ENCODE peak calls at places on chromosomes 5 and 9, in ten cellular contexts. Z is ovary, Q is body of pancreas, C is suprapubic skin, L is heart left ventricle, Y is IMR-90, N is sigmoid colon, G is breast epithelium, S is stomach, I is adrenal gland. J is an unnamed sample.
A peak's percentile ranks its signal among the peaks of the same experiment; 100 is the strongest.

GRCh38 chr5:78824826-78825225 is 160.3 kb downstream of the ARSB start:
- DNase-seq in Y (peak; percentile 38), G (no peak), Q (no peak), Z (no peak), N (no peak), I (no peak), S (no peak), L (no peak), C (no peak), J (no peak)

GRCh38 chr5:132486318-132487094 is 4.1 kb downstream of the IRF1 start:
- DNase-seq in I (peak; percentile 50), G (no peak), N (peak; percentile 56), Y (no peak), S (peak; percentile 24), C (peak; percentile 60), Q (no peak), Z (no peak), L (peak; percentile 13), J (no peak)

GRCh38 chr9:112433715-112434392 is 52.8 kb upstream of the KIAA1958 start:
- DNase-seq in N (no peak), S (no peak), Q (no peak), G (no peak), L (no peak), Y (no peak), Z (no peak), C (no peak), I (no peak), J (no peak)

GRCh38 chr5:94776167-94776566 is 157.7 kb downstream of the SLF1 start:
- DNase-seq in C (no peak), Z (no peak), G (no peak), S (no peak), N (no peak), Y (no peak), Q (no peak), I (no peak), L (no peak), J (no peak)

GRCh38 chr5:158054388-158055092 is 195.6 kb upstream of the CLINT1 start:
- DNase-seq in Z (no peak), L (no peak), Q (peak; percentile 19), S (no peak), N (no peak), I (peak; percentile 66), Y (no peak), G (no peak), C (no peak), J (no peak)

GRCh38 chr5:65199988-65200668 is 281.6 kb downstream of the ADAMTS6 start:
- DNase-seq in C (no peak), G (no peak), N (no peak), S (no peak), L (no peak), I (no peak), Y (peak; percentile 83), Z (no peak), Q (no peak), J (no peak)

GRCh38 chr5:158522001-158522400 is 577.7 kb downstream of the EBF1 start:
- DNase-seq in C (no peak), Q (no peak), G (no peak), I (no peak), Y (peak; percentile 10), N (no peak), L (no peak), Z (no peak), S (no peak), J (no peak)

GRCh38 chr5:148205865-148206264 is 3.0 kb downstream of the SPINK6 start:
- DNase-seq in Y (no peak), G (no peak), Z (no peak), S (no peak), Q (no peak), L (no peak), C (no peak), I (no peak), N (no peak), J (no peak)

GRCh38 chr9:100216178-100216787 is 117.2 kb downstream of the INVS start:
- DNase-seq in I (peak; percentile 83), Q (peak; percentile 55), Y (peak; percentile 45), C (no peak), S (peak; percentile 66), N (no peak), G (no peak), L (peak; percentile 38), Z (no peak), J (no peak)

GRCh38 chr5:127804886-127805426 is 101.8 kb downstream of the CCDC192 start:
- DNase-seq in C (no peak), N (no peak), I (no peak), Z (no peak), S (no peak), G (no peak), Y (peak; percentile 61), Q (no peak), L (no peak), J (no peak)

GRCh38 chr9:42388846-42389245 is 205.4 kb downstream of the SPATA31A6 start:
- DNase-seq in S (no peak), Q (no peak), C (no peak), G (no peak), L (no peak), Z (no peak), N (no peak), I (no peak), Y (no peak), J (no peak)

GRCh38 chr9:97501177-97501971 is at the start of gene TMOD1:
- DNase-seq in S (peak; percentile 80), N (peak; percentile 86), I (peak; percentile 82), Z (peak; percentile 84), Q (peak; percentile 87), C (peak; percentile 69), Y (peak; percentile 34), G (no peak), L (peak; percentile 81), J (no peak)

GRCh38 chr9:97501972-97502221 is 431 bp downstream of the TMOD1 start:
- DNase-seq in I (no peak), G (no peak), Q (no peak), Z (no peak), N (no peak), Y (no peak), L (no peak), C (no peak), S (no peak), J (no peak)

GRCh38 chr9:97502222-97502983 is 937 bp downstream of the TMOD1 start:
- DNase-seq in Y (no peak), G (no peak), L (peak; percentile 52), Z (peak; percentile 61), I (peak; percentile 66), C (no peak), S (no peak), N (no peak), Q (peak; percentile 31), J (no peak)

GRCh38 chr9:97500263-97500662 is 1.2 kb upstream of the TMOD1 start:
- DNase-seq in N (no peak), S (no peak), Y (no peak), G (no peak), L (no peak), I (no peak), Q (no peak), Z (no peak), C (no peak), J (no peak)

DNA sequence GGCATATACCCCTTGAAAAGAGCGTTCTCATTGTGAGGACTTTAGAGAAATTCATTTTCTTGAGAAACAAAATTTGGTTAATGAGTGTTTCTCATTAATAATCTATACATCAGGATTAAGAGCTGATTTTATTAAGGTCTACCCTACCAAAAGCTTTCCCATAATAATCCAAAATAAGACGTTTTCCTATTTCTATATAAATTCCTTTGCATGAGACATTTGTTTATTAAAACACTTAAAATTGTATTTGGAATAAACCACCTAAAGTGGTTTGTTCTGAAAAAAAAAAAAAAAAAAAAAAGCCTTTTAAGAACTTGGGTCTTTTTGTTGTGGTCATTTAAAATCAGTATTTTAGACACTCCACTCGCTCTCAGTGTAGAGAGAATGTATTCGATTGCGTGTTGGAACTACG is 695 bp upstream of the TMOD1 start:
- DNase-seq in I (no peak), Z (no peak), G (no peak), Q (no peak), N (no peak), Y (no peak), C (no peak), S (no peak), L (no peak), J (no peak)
- H3K4me3 ChIP-seq in I (no peak overlapping the region), Z (peak overlapping the region; percentile 93), G (peak overlapping the region; percentile 66), Q (no peak overlapping the region), N (peak overlapping the region; percentile 78), Y (peak overlapping the region; percentile 68), C (peak overlapping the region; percentile 71), S (peak overlapping the region; percentile 87), L (peak overlapping the region; percentile 69), J (peak overlapping the region; percentile 63)

DNA sequence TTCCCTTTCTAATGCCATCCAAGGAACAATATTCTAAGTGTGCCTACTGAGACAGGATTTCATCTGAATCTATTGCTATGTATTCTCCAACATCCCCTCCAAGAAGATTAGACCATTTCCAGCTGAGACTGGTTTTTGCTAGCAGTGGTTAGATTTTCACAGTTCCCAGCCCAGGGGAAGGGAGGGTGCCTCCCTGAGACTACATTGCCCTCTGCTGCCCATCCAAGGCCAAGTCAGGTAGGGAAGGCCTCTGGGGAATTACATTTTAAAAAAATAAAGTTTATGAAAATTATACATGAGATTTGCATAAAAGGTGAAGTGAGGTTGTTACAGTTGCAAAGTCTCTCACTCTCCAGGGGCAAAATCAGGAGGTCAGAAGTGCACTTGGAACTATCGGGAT is 28.0 kb upstream of the SYK start:
- DNase-seq in G (no peak), C (no peak), Q (no peak), Z (no peak), Y (no peak), S (no peak), N (no peak), L (no peak), I (no peak), J (no peak)
- TF ChIP-seq POLR2A in G (no peak), C (no peak), Q (no peak), Z (no peak), Y (no peak), S (no peak), N (no peak), L (no peak), I (no peak), J (no peak)

GRCh38 chr5:59385700-59386099 is 507.8 kb downstream of the PDE4D start:
- DNase-seq in C (no peak), G (no peak), N (no peak), Q (no peak), L (no peak), Y (no peak), I (no peak), S (no peak), Z (no peak), J (no peak)
- H3K27ac ChIP-seq in C (no peak overlapping the region), G (no peak overlapping the region), N (no peak overlapping the region), Q (no peak overlapping the region), L (no peak overlapping the region), Y (no peak overlapping the region), I (no peak overlapping the region), S (no peak overlapping the region), Z (no peak overlapping the region), J (no peak overlapping the region)

DNA sequence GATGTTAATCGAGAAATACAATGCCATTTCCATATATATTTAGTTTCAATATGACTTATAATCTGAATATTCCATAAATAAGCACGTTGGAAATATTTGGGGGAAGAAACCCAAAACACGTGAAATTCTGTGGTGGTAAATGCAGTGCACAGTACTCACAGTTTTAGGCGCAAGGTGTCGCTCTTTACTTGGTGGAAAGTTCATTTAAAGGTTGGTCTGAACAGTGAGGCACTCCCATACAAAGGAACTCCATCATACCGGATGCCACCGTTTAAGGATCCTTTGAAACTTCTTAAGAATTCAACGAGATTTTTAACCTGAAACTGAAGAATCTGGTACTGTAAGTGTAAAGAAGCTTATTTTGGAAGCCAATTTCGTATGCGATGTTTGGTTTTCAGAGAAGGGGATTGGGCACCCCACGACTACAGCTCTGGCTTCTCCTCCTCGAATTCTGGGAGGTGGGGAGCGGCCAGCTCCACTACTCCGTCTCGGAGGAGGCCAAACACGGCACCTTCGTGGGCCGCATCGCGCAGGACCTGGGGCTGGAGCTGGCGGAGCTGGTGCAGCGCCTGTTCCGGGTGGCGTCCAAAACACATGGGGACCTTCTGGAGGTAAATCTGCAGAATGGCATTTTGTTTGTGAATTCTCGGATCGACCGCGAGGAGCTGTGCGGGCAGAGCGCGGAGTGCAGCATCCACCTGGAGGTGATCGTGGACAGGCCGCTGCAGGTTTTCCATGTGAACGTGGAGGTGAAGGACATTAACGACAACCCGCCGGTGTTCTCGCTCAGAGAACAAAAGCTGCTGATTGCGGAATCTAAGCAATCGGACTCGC is at the start of gene PCDHA11:
- DNase-seq in S (no peak), L (no peak), Q (no peak), Y (no peak), G (no peak), Z (no peak), I (no peak), N (no peak), C (no peak), J (no peak)
- H3K4me3 ChIP-seq in S (no peak within 1 kb of the TSS), L (no peak within 1 kb of the TSS), Q (no peak within 1 kb of the TSS), Y (no peak within 1 kb of the TSS), G (peak within 1 kb of the TSS; percentile 42), Z (no peak within 1 kb of the TSS), I (no peak within 1 kb of the TSS), N (no peak within 1 kb of the TSS), C (no peak within 1 kb of the TSS), J (no peak within 1 kb of the TSS)

J was measured in vagina.